ENCODE peak calls at places on chromosomes 11 and 22, in four cellular contexts. Q, O, R and N are unnamed samples.
A peak's percentile ranks its signal among the peaks of the same experiment; 100 is the strongest.

GRCh38 chr22:21933899-21934298 is 18.7 kb downstream of the PPM1F start:
- DNase-seq in Q (no peak), O (no peak), R (no peak), N (peak; percentile 68)

GRCh38 chr11:130396965-130397364 is 31.4 kb downstream of the ADAMTS8 start:
- DNase-seq in Q (no peak), O (no peak), R (no peak), N (no peak)

GRCh38 chr11:77067776-77068460 is 1.1 kb downstream of the CAPN5 start:
- DNase-seq in Q (no peak), O (no peak), R (peak; percentile 34), N (no peak)

GRCh38 chr11:64232182-64233018 is 2.0 kb upstream of the VEGFB start:
- DNase-seq in Q (no peak), O (no peak), R (peak; percentile 73), N (no peak)

GRCh38 chr11:70713988-70714665 is 315.8 kb downstream of the CTTN start:
- DNase-seq in Q (no peak), O (no peak), R (peak; percentile 22), N (no peak)

GRCh38 chr11:60994450-60995135 is 23.1 kb downstream of the CD6 start:
- DNase-seq in Q (no peak), O (no peak), R (peak; percentile 12), N (no peak)

GRCh38 chr11:28743101-28743550 is 634.9 kb downstream of the METTL15 start:
- DNase-seq in Q (no peak), O (no peak), R (no peak), N (no peak)

GRCh38 chr22:37985751-37986281 is 1.5 kb upstream of the SOX10 start:
- DNase-seq in Q (no peak), O (no peak), R (no peak), N (peak; percentile 87)

GRCh38 chr11:83791557-83791956 is 505.4 kb upstream of the CCDC90B start:
- DNase-seq in Q (no peak), O (no peak), R (no peak), N (no peak)

GRCh38 chr11:94149435-94149834 is 20.8 kb downstream of the PANX1 start:
- DNase-seq in Q (peak; percentile 80), O (no peak), R (no peak), N (no peak)

GRCh38 chr11:62804310-62805043 is 763 bp downstream of the NXF1 start:
- DNase-seq in Q (no peak), O (no peak), R (peak; percentile 1), N (no peak)

GRCh38 chr11:88326112-88326511 is 11.4 kb downstream of the CTSC start:
- DNase-seq in Q (no peak), O (no peak), R (no peak), N (no peak)

GRCh38 chr11:88338223-88338661 is 706 bp upstream of the CTSC start:
- DNase-seq in Q (peak; percentile 49), O (peak; percentile 14), R (peak; percentile 65), N (no peak)

GRCh38 chr11:99693941-99694492 is 673.3 kb downstream of the CNTN5 start:
- DNase-seq in Q (peak; percentile 82), O (no peak), R (no peak), N (no peak)

GRCh38 chr22:42229455-42230149 is 40.9 kb downstream of the TCF20 start:
- DNase-seq in Q (no peak), O (peak; percentile 17), R (no peak), N (no peak)

GRCh38 chr22:28882545-28882877 is 861 bp upstream of the ZNRF3 start:
- DNase-seq in Q (no peak), O (peak; percentile 38), R (no peak), N (no peak)

GRCh38 chr11:65537620-65538231 is 12.8 kb downstream of the SCYL1 start:
- DNase-seq in Q (no peak), O (no peak), R (no peak), N (no peak)

GRCh38 chr11:68992743-68993255 is 12.0 kb upstream of the MRGPRD start:
- DNase-seq in Q (no peak), O (peak; percentile 1), R (peak; percentile 61), N (no peak)

GRCh38 chr11:72237112-72237931 is 6.7 kb downstream of the PHOX2A start:
- DNase-seq in Q (no peak), O (peak; percentile 3), R (no peak), N (no peak)

GRCh38 chr22:44638966-44639739 is 62.9 kb upstream of the PRR5 start:
- DNase-seq in Q (no peak), O (no peak), R (peak; percentile 67), N (no peak)

GRCh38 chr22:44132724-44133123 is 48.0 kb upstream of the PARVG start:
- DNase-seq in Q (no peak), O (no peak), R (peak; percentile 21), N (no peak)

GRCh38 chr22:22704156-22704946 is 59.9 kb downstream of the GGTLC2 start:
- DNase-seq in Q (no peak), O (no peak), R (no peak), N (no peak)

GRCh38 chr11:86278226-86278625 is 23.8 kb upstream of the HIKESHI start:
- DNase-seq in Q (no peak), O (no peak), R (no peak), N (no peak)

GRCh38 chr11:96015911-96016565 is 92.1 kb upstream of the MTMR2 start:
- DNase-seq in Q (no peak), O (no peak), R (no peak), N (no peak)

GRCh38 chr11:2562181-2562581 is 117.4 kb downstream of the KCNQ1 start:
- DNase-seq in Q (no peak), O (no peak), R (peak; percentile 69), N (peak; percentile 90)

GRCh38 chr11:128607819-128608218 is 20.5 kb upstream of the ETS1 start:
- DNase-seq in Q (no peak), O (no peak), R (no peak), N (no peak)

GRCh38 chr11:96964661-96965060 is 574.8 kb downstream of the JRKL start:
- DNase-seq in Q (no peak), O (no peak), R (no peak), N (no peak)

GRCh38 chr11:100830978-100831732 is 144.1 kb downstream of the ARHGAP42 start:
- DNase-seq in Q (no peak), O (peak; percentile 42), R (no peak), N (no peak)

GRCh38 chr11:131898872-131899400 is 528.5 kb downstream of the NTM start:
- DNase-seq in Q (no peak), O (no peak), R (no peak), N (no peak)
- H3K27ac ChIP-seq in Q (no peak overlapping the region), O (no peak overlapping the region), R (no peak overlapping the region), N (no peak overlapping the region)

GRCh38 chr11:126948563-126948962 is 52.0 kb downstream of the KIRREL3 start:
- DNase-seq in Q (no peak), O (no peak), R (no peak), N (no peak)
- H3K27ac ChIP-seq in Q (no peak overlapping the region), O (no peak overlapping the region), R (no peak overlapping the region), N (no peak overlapping the region)

DNA sequence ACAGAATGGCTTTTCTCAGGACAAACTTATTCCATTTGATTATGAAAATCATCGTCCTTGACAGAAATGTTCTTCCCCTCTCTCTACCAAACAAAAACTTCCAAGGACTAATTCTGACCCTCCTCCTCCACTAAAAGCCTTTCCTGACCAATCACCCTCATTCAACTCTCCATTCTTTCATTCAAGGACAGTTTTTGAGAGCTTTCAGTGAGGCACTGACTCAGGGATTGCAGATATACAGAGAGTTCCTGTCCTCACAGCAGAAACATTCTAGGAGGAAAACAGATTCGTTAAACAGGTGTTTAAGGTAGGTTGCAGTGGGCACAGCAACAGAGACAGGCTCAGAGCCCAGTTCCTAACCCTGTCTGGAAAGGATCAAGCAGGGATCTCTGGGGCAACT is 41.5 kb downstream of the OR4D9 start:
- DNase-seq in Q (no peak), O (no peak), R (no peak), N (no peak)
- H3K27ac ChIP-seq in Q (no peak overlapping the region), O (no peak overlapping the region), R (no peak overlapping the region), N (no peak overlapping the region)

DNA sequence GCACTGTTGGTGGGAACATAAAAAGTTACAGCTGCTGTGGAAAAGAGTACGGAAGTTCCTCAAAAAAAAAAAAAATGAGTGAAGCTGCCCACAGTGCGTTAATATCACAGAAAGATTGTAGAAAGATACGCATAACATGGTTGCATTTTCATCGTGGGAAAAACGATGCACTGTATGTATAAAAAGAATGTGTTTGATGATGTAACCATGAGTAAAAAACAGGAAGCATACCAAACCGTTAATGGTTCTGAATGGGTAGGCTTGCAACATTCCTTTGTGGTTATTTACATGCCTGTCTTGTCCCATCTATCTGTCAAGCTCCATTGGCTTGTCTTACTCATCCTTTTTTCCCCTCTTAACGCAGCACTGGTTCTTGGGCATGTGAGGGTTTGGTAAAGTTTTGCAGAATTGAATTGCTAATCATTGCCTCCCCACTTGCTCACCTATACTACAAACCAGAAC is 33.8 kb upstream of the DKK3 start:
- DNase-seq in Q (peak; percentile 89), O (no peak), R (no peak), N (no peak)
- H3K27ac ChIP-seq in Q (peak overlapping the region; percentile 79), O (no peak overlapping the region), R (no peak overlapping the region), N (no peak overlapping the region)

DNA sequence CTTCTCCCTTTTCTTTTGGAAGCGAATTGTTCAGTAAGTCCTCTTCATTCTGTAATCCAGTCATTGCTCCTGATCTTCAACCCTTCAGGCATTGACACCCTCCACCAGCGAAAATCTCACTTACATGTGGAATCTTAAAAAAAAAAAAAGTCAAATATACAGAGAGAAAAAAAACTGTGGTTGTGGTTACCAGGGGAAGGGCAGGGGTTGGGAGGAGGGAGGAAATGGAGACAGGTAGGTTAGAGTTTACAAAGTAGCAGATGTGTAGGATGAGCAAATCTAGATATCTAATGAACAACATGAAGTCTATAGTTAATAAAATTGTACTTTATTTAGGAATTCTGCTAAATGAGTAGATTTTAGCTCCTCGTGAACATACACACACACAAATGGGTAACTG is 17.7 kb upstream of the TMEM123 start:
- DNase-seq in Q (no peak), O (no peak), R (no peak), N (no peak)
- H3K27ac ChIP-seq in Q (no peak overlapping the region), O (no peak overlapping the region), R (no peak overlapping the region), N (no peak overlapping the region)

GRCh38 chr11:48024635-48025071 is 44.3 kb downstream of the PTPRJ start:
- DNase-seq in Q (no peak), O (no peak), R (no peak), N (no peak)

GRCh38 chr11:48022445-48022844 is 42.1 kb downstream of the PTPRJ start:
- DNase-seq in Q (no peak), O (no peak), R (no peak), N (no peak)

GRCh38 chr11:48028909-48029685 is 48.7 kb downstream of the PTPRJ start:
- DNase-seq in Q (no peak), O (no peak), R (no peak), N (no peak)

GRCh38 chr11:48025293-48025982 is 45.1 kb downstream of the PTPRJ start:
- DNase-seq in Q (no peak), O (no peak), R (no peak), N (no peak)

DNA sequence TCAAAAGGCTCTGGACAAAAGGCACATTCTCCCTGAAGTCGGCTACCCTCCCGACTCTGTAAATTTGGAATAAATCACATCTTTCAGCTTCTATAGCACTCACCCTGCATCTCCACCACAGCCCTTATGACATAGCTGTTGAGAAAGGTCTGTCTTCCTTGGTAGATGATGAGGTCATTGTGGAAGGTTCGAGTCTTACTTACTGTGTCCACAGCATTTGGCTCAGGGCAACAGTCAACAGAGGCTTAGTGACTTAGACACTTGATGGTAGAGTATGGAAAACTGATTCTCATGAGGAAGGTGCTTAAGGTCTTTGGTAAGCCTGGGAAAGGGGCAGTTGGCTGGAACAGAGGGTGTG is 45.6 kb downstream of the PTPRJ start:
- DNase-seq in Q (no peak), O (no peak), R (no peak), N (no peak)
- H3K27ac ChIP-seq in Q (no peak overlapping the region), O (no peak overlapping the region), R (no peak overlapping the region), N (no peak overlapping the region)

GRCh38 chr22:50118557-50119168 is 28.9 kb downstream of the MOV10L1 start:
- DNase-seq in Q (peak; percentile 90), O (no peak), R (no peak), N (no peak)
- H3K27ac ChIP-seq in Q (peak overlapping the region; percentile 68), O (no peak overlapping the region), R (no peak overlapping the region), N (no peak overlapping the region)